ENCODE peak calls at places on chromosome 15, in five cellular contexts. J is MM.1S; Y is cardiac fibroblast; F is mucosa of gallbladder; P is stimulated activated naive CD4-positive, alpha-beta T cell. H is an unnamed sample.

GRCh38 chr15:83999396-84000120 is 236.0 kb upstream of the GOLGA6L4 start:
- DNase-seq in F (no peak), P (no peak), Y (peak), J (no peak), H (no peak)

GRCh38 chr15:68032672-68033071 is 21.4 kb upstream of the PIAS1 start:
- DNase-seq in P (no peak), F (no peak), J (no peak), Y (peak), H (no peak)

GRCh38 chr15:75750261-75751050 is 37.8 kb upstream of the CSPG4 start:
- DNase-seq in P (no peak), F (no peak), Y (no peak), J (no peak), H (no peak)

GRCh38 chr15:30992465-30992864 is 1.0 kb upstream of the MTMR10 start:
- DNase-seq in Y (no peak), P (no peak), F (no peak), J (no peak), H (no peak)

GRCh38 chr15:63104727-63105126 is 16.9 kb upstream of the LACTB start:
- DNase-seq in J (no peak), P (no peak), F (no peak), Y (peak), H (no peak)

GRCh38 chr15:38010390-38010789 is 76.0 kb downstream of the TMCO5A start:
- DNase-seq in P (no peak), Y (no peak), F (no peak), J (no peak), H (no peak)

GRCh38 chr15:87681054-87681453 is 575.5 kb downstream of the NTRK3 start:
- DNase-seq in J (peak), Y (no peak), F (no peak), P (no peak), H (no peak)

GRCh38 chr15:52150043-52150825 is 37.7 kb upstream of the BCL2L10 start:
- DNase-seq in F (no peak), J (no peak), Y (no peak), P (no peak), H (no peak)

GRCh38 chr15:68641376-68641775 is 62.6 kb downstream of the CORO2B start:
- DNase-seq in F (no peak), P (no peak), J (no peak), Y (no peak), H (no peak)

GRCh38 chr15:75672646-75673425 is 25.1 kb downstream of the SNX33 start:
- DNase-seq in F (peak), J (no peak), P (no peak), Y (peak), H (no peak)

GRCh38 chr15:51802593-51802992 is 26.9 kb upstream of the TMOD3 start:
- DNase-seq in F (no peak), Y (no peak), P (no peak), J (no peak), H (no peak)

GRCh38 chr15:39125904-39126303 is 455.0 kb upstream of the THBS1 start:
- DNase-seq in P (peak), Y (peak), F (no peak), J (peak), H (no peak)